ENCODE peak calls at places on chromosomes 3 and 15, in nine cellular contexts. X, V, A, Y, U, D, F, T and P are unnamed samples.

GRCh38 chr3:9727743-9728142 is 3.8 kb upstream of the BRPF1 start:
- DNase-seq in X (no peak), V (no peak), A (no peak), Y (no peak), U (no peak), D (no peak), F (no peak), T (no peak), P (no peak)

GRCh38 chr15:35751421-35752133 is 205.6 kb upstream of the DPH6 start:
- DNase-seq in X (no peak), V (peak), A (peak), Y (peak), U (peak), D (peak), F (no peak), T (no peak), P (no peak)

GRCh38 chr15:99476413-99477222 is 89.2 kb upstream of the MEF2A start:
- DNase-seq in X (peak), V (no peak), A (peak), Y (peak), U (no peak), D (no peak), F (peak), T (no peak), P (peak)

GRCh38 chr15:101081900-101082299 is 162.7 kb downstream of the LRRK1 start:
- DNase-seq in X (no peak), V (no peak), A (no peak), Y (no peak), U (no peak), D (no peak), F (no peak), T (no peak), P (no peak)

GRCh38 chr3:13229291-13229949 is 156.2 kb upstream of the IQSEC1 start:
- DNase-seq in X (no peak), V (no peak), A (no peak), Y (peak), U (peak), D (no peak), F (no peak), T (no peak), P (no peak)

GRCh38 chr15:98324341-98324970 is 323.9 kb upstream of the IGF1R start:
- DNase-seq in X (no peak), V (no peak), A (peak), Y (peak), U (no peak), D (no peak), F (no peak), T (no peak), P (no peak)

GRCh38 chr3:10305331-10305902 is 12.7 kb upstream of the GHRL start:
- DNase-seq in X (no peak), V (no peak), A (no peak), Y (no peak), U (no peak), D (no peak), F (no peak), T (no peak), P (no peak)

GRCh38 chr3:111473550-111473949 is 68.4 kb upstream of the CD96 start:
- DNase-seq in X (no peak), V (no peak), A (no peak), Y (no peak), U (peak), D (no peak), F (no peak), T (no peak), P (no peak)

GRCh38 chr3:175207361-175207760 is 348.2 kb downstream of the NAALADL2 start:
- DNase-seq in X (no peak), V (no peak), A (no peak), Y (no peak), U (no peak), D (no peak), F (no peak), T (no peak), P (no peak)

GRCh38 chr3:143182861-143183667 is 63.5 kb downstream of the CHST2 start:
- DNase-seq in X (no peak), V (no peak), A (no peak), Y (no peak), U (no peak), D (no peak), F (no peak), T (no peak), P (no peak)

GRCh38 chr3:148366743-148367410 is 330.8 kb upstream of the AGTR1 start:
- DNase-seq in X (no peak), V (no peak), A (no peak), Y (no peak), U (peak), D (no peak), F (no peak), T (no peak), P (no peak)

GRCh38 chr15:64237677-64238076 is 74.9 kb upstream of the PPIB start:
- DNase-seq in X (no peak), V (no peak), A (no peak), Y (no peak), U (no peak), D (no peak), F (no peak), T (no peak), P (no peak)

GRCh38 chr15:90701880-90702630 is 15.1 kb upstream of the BLM start:
- DNase-seq in X (no peak), V (no peak), A (no peak), Y (no peak), U (peak), D (no peak), F (no peak), T (no peak), P (no peak)

GRCh38 chr3:111963424-111963823 is 15.4 kb upstream of the ABHD10 start:
- DNase-seq in X (no peak), V (no peak), A (peak), Y (peak), U (no peak), D (no peak), F (peak), T (no peak), P (no peak)

GRCh38 chr3:36874351-36874874 is 70.4 kb downstream of the TRANK1 start:
- DNase-seq in X (no peak), V (no peak), A (no peak), Y (no peak), U (no peak), D (no peak), F (no peak), T (no peak), P (no peak)

GRCh38 chr15:77807115-77807514 is 174.4 kb upstream of the LINGO1 start:
- DNase-seq in X (no peak), V (no peak), A (no peak), Y (no peak), U (no peak), D (no peak), F (no peak), T (no peak), P (no peak)

GRCh38 chr3:98325055-98325454 is 28.6 kb upstream of the OR5K4 start:
- DNase-seq in X (no peak), V (no peak), A (no peak), Y (no peak), U (peak), D (no peak), F (no peak), T (no peak), P (no peak)

GRCh38 chr15:83304861-83305661 is 20.6 kb upstream of the BNC1 start:
- DNase-seq in X (no peak), V (no peak), A (peak), Y (peak), U (no peak), D (no peak), F (no peak), T (no peak), P (no peak)

GRCh38 chr15:90903733-90904536 is 833 bp downstream of the MAN2A2 start:
- DNase-seq in X (peak), V (no peak), A (no peak), Y (no peak), U (peak), D (no peak), F (no peak), T (no peak), P (no peak)

GRCh38 chr3:117238805-117239204 is 529.2 kb downstream of the TUSC7 start:
- DNase-seq in X (no peak), V (no peak), A (no peak), Y (no peak), U (peak), D (no peak), F (no peak), T (no peak), P (no peak)

GRCh38 chr3:98657429-98657828 is 64.0 kb upstream of the CPOX start:
- DNase-seq in X (peak), V (peak), A (no peak), Y (peak), U (peak), D (peak), F (no peak), T (no peak), P (no peak)

GRCh38 chr15:82263350-82263749 is 732 bp downstream of the SAXO2 start:
- DNase-seq in X (no peak), V (no peak), A (no peak), Y (no peak), U (peak), D (no peak), F (no peak), T (no peak), P (no peak)

GRCh38 chr3:101077361-101078011 is 84.3 kb upstream of the ABI3BP start:
- DNase-seq in X (no peak), V (no peak), A (peak), Y (peak), U (no peak), D (no peak), F (no peak), T (no peak), P (no peak)

GRCh38 chr3:29285356-29286070 is 4.6 kb downstream of the RBMS3 start:
- DNase-seq in X (no peak), V (no peak), A (peak), Y (peak), U (no peak), D (no peak), F (no peak), T (no peak), P (no peak)

GRCh38 chr3:51024121-51024520 is 349.4 kb downstream of the DOCK3 start:
- DNase-seq in X (no peak), V (no peak), A (no peak), Y (no peak), U (no peak), D (no peak), F (no peak), T (no peak), P (no peak)

GRCh38 chr3:24628523-24629258 is 134.0 kb upstream of the THRB start:
- DNase-seq in X (peak), V (no peak), A (no peak), Y (no peak), U (no peak), D (no peak), F (no peak), T (no peak), P (no peak)

GRCh38 chr3:190001426-190001825 is 119.3 kb downstream of the P3H2 start:
- DNase-seq in X (no peak), V (no peak), A (no peak), Y (no peak), U (peak), D (no peak), F (no peak), T (no peak), P (no peak)

GRCh38 chr3:176699307-176699706 is 498.0 kb downstream of the TBL1XR1 start:
- DNase-seq in X (no peak), V (no peak), A (no peak), Y (no peak), U (no peak), D (no peak), F (no peak), T (no peak), P (no peak)

GRCh38 chr15:92625297-92625980 is 30.1 kb downstream of the FAM174B start:
- DNase-seq in X (no peak), V (no peak), A (no peak), Y (peak), U (no peak), D (no peak), F (no peak), T (no peak), P (no peak)

GRCh38 chr3:29286841-29287240 is 6.0 kb downstream of the RBMS3 start:
- DNase-seq in X (no peak), V (no peak), A (peak), Y (peak), U (no peak), D (no peak), F (no peak), T (no peak), P (no peak)

GRCh38 chr15:88028024-88028423 is 228.5 kb downstream of the NTRK3 start:
- DNase-seq in X (no peak), V (no peak), A (no peak), Y (no peak), U (peak), D (no peak), F (no peak), T (no peak), P (no peak)